ENCODE peak calls at places on chromosomes 5 and 9, in seven cellular contexts. H, W, U, X, S, M and L are unnamed samples.

GRCh38 chr5:23614422-23614821 is 107.0 kb downstream of the PRDM9 start:
- DNase-seq in H (no peak), W (no peak), U (no peak), X (no peak), S (no peak), M (no peak), L (no peak)

GRCh38 chr5:92518318-92518913 is 1062.6 kb downstream of the NR2F1-AS1 start:
- DNase-seq in H (peak), W (peak), U (peak), X (peak), S (peak), M (peak), L (no peak)

GRCh38 chr9:86854898-86855523 is 92.3 kb downstream of the GAS1 start:
- DNase-seq in H (no peak), W (peak), U (no peak), X (peak), S (no peak), M (peak), L (peak)

GRCh38 chr5:123485275-123485674 is 26.7 kb upstream of the CSNK1G3 start:
- DNase-seq in H (no peak), W (no peak), U (no peak), X (no peak), S (no peak), M (peak), L (no peak)

GRCh38 chr5:61330879-61331406 is 1.1 kb upstream of the ZSWIM6 start:
- DNase-seq in H (no peak), W (peak), U (no peak), X (peak), S (peak), M (peak), L (peak)

GRCh38 chr5:73454379-73455036 is 5.9 kb upstream of the FOXD1 start:
- DNase-seq in H (no peak), W (peak), U (peak), X (no peak), S (peak), M (peak), L (peak)

GRCh38 chr5:41794478-41794877 is 75.7 kb downstream of the OXCT1 start:
- DNase-seq in H (no peak), W (peak), U (peak), X (peak), S (no peak), M (peak), L (peak)

GRCh38 chr9:78358329-78359051 is 61.6 kb downstream of the PSAT1 start:
- DNase-seq in H (no peak), W (peak), U (no peak), X (no peak), S (no peak), M (no peak), L (no peak)

GRCh38 chr9:88605500-88606172 is 70.7 kb downstream of the NXNL2 start:
- DNase-seq in H (no peak), W (no peak), U (no peak), X (peak), S (no peak), M (peak), L (no peak)

GRCh38 chr5:129622531-129622930 is 125.4 kb upstream of the MINAR2 start:
- DNase-seq in H (no peak), W (no peak), U (no peak), X (no peak), S (no peak), M (no peak), L (no peak)

GRCh38 chr5:59769832-59770231 is 123.7 kb downstream of the PDE4D start:
- DNase-seq in H (no peak), W (no peak), U (no peak), X (peak), S (no peak), M (peak), L (peak)

GRCh38 chr9:70635790-70636189 is 221.3 kb upstream of the KLF9 start:
- DNase-seq in H (no peak), W (peak), U (no peak), X (no peak), S (no peak), M (no peak), L (no peak)

GRCh38 chr9:137160054-137160425 is 9.8 kb downstream of the LRRC26 start:
- DNase-seq in H (no peak), W (no peak), U (no peak), X (no peak), S (no peak), M (no peak), L (no peak)

GRCh38 chr9:137159105-137160053 is 10.5 kb downstream of the LRRC26 start:
- DNase-seq in H (no peak), W (no peak), U (no peak), X (no peak), S (no peak), M (no peak), L (no peak)

GRCh38 chr9:137158625-137159024 is 11.2 kb downstream of the LRRC26 start:
- DNase-seq in H (no peak), W (no peak), U (no peak), X (no peak), S (no peak), M (no peak), L (no peak)

GRCh38 chr9:137157618-137158502 is 12.0 kb downstream of the LRRC26 start:
- DNase-seq in H (no peak), W (no peak), U (no peak), X (no peak), S (peak), M (peak), L (no peak)

DNA sequence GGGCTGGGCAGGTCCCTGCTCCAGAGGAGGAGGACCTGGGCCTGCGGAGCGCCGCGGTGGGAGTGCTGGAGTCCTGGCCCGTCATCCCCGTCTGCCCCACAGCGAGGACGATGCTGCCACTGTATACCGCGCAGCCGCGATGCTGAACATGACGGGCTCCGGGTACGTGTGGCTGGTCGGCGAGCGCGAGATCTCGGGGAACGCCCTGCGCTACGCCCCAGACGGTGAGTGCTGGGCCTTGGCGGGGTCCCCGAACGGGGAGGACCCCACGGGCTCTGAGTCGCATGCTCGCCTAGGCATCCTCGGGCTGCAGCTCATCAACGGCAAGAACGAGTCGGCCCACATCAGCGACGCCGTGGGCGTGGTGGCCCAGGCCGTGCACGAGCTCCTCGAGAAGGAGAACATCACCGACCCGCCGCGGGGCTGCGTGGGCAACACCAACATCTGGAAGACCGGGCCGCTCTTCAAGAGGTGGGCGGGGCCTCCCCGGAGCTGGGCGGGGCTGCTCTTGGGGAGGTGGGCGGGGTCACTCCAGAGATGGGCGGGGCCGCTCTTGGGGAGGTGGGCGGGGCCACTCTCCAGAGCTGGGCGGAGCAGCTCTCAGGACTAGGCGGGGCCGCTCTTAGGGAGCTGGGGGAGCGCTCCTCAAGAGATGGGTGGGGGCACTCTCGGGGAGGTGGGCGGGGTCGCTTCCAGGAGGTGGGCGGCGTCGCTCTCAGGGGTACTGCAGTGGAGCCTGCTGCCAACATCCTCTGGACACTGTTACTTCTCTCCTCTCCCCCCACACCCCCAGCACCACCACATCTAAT is 13.1 kb downstream of the LRRC26 start:
- DNase-seq in H (no peak), W (no peak), U (no peak), X (no peak), S (peak), M (peak), L (no peak)
- H3K4me3 ChIP-seq in H (peak), W (no peak), U (no peak), X (no peak), S (peak), M (peak), L (no peak)

GRCh38 chr5:174733836-174734235 is 9.5 kb downstream of the MSX2 start:
- DNase-seq in H (no peak), W (no peak), U (no peak), X (no peak), S (no peak), M (no peak), L (no peak)
- TF ChIP-seq EZH2 in H (no peak), W (no peak), U (no peak), X (no peak), S (no peak), M (no peak), L (no peak)

GRCh38 chr5:84384604-84385575 is at the start of gene EDIL3:
- DNase-seq in H (no peak), W (peak), U (no peak), X (peak), S (no peak), M (peak), L (no peak)
- H2AFZ ChIP-seq in H (no peak), W (peak), U (no peak), X (peak), S (no peak), M (peak), L (peak)

DNA sequence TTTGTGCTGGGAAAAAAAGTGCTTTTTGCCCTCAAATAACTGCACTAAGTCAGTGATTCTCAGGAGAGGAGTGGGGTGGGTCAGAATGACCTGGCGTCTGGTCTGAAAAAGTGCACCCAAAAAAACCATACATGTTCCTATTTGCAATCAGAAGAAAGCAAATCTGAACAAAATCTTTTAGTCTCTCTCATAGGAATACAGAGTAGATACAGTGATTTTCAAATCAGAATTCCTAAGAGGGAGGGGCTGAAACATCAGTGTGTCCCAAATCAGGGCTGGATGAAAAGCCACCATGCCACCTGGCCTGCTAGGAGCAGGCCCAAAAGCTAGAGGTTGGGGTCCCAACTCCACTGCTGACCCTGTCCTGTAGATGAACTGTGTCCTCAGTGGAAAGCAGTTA is 66.8 kb downstream of the RAPGEF1 start:
- DNase-seq in H (no peak), W (no peak), U (no peak), X (no peak), S (no peak), M (no peak), L (no peak)
- H3K4me3 ChIP-seq in H (no peak), W (no peak), U (no peak), X (no peak), S (no peak), M (no peak), L (no peak)

GRCh38 chr5:14581891-14582796 is 552 bp downstream of the OTULINL start:
- DNase-seq in H (no peak), W (peak), U (peak), X (no peak), S (no peak), M (peak), L (no peak)
- TF ChIP-seq EZH2 in H (no peak), W (no peak), U (no peak), X (peak), S (no peak), M (peak), L (no peak)